ENCODE peak calls at places on chromosomes 7 and 10, in eight cellular contexts. One of them, this sample, is unnamed.

GRCh38 chr10:102024799-102025198 is 31.2 kb downstream of the ARMH3 start:
- DNase-seq in mesothelial cell of epicardium: no peak
- DNase-seq in cardiac fibroblast: no peak
- DNase-seq in GM12878: no peak
- DNase-seq in upper lobe of left lung: no peak
- DNase-seq in mammary epithelial cell: no peak
- DNase-seq in AG09319: no peak
- DNase-seq in pancreas: no peak
- DNase-seq in this sample: no peak

GRCh38 chr10:31936086-31936485 is 7.5 kb upstream of the ARHGAP12 start:
- DNase-seq in AG09319: no peak
- DNase-seq in cardiac fibroblast: no peak
- DNase-seq in mesothelial cell of epicardium: no peak
- DNase-seq in mammary epithelial cell: no peak
- DNase-seq in pancreas: no peak
- DNase-seq in GM12878: no peak
- DNase-seq in upper lobe of left lung: no peak
- DNase-seq in this sample: no peak

GRCh38 chr7:149292101-149292823 is 30.3 kb downstream of the ZNF783 start:
- DNase-seq in upper lobe of left lung: no peak
- DNase-seq in AG09319: no peak
- DNase-seq in cardiac fibroblast: no peak
- DNase-seq in GM12878: no peak
- DNase-seq in mesothelial cell of epicardium: no peak
- DNase-seq in mammary epithelial cell: no peak
- DNase-seq in pancreas: no peak
- DNase-seq in this sample: no peak

GRCh38 chr10:55065185-55065584 is 264.2 kb upstream of the PCDH15 start:
- DNase-seq in mesothelial cell of epicardium: no peak
- DNase-seq in upper lobe of left lung: no peak
- DNase-seq in AG09319: no peak
- DNase-seq in pancreas: no peak
- DNase-seq in cardiac fibroblast: no peak
- DNase-seq in mammary epithelial cell: no peak
- DNase-seq in GM12878: no peak
- DNase-seq in this sample: no peak

GRCh38 chr10:16952610-16953009 is 135.4 kb upstream of the RSU1 start:
- DNase-seq in cardiac fibroblast: peak
- DNase-seq in GM12878: no peak
- DNase-seq in mammary epithelial cell: no peak
- DNase-seq in pancreas: no peak
- DNase-seq in AG09319: no peak
- DNase-seq in upper lobe of left lung: no peak
- DNase-seq in mesothelial cell of epicardium: no peak
- DNase-seq in this sample: no peak

GRCh38 chr10:1519391-1519790 is 217.9 kb downstream of the ADARB2 start:
- DNase-seq in upper lobe of left lung: no peak
- DNase-seq in cardiac fibroblast: no peak
- DNase-seq in mammary epithelial cell: no peak
- DNase-seq in mesothelial cell of epicardium: no peak
- DNase-seq in GM12878: no peak
- DNase-seq in pancreas: no peak
- DNase-seq in AG09319: no peak
- DNase-seq in this sample: no peak

GRCh38 chr10:58970160-58970915 is 206.1 kb upstream of the PHYHIPL start:
- DNase-seq in GM12878: no peak
- DNase-seq in cardiac fibroblast: no peak
- DNase-seq in pancreas: no peak
- DNase-seq in AG09319: no peak
- DNase-seq in mesothelial cell of epicardium: no peak
- DNase-seq in upper lobe of left lung: no peak
- DNase-seq in mammary epithelial cell: no peak
- DNase-seq in this sample: no peak

GRCh38 chr7:27872281-27873005 is 132.5 kb downstream of the TAX1BP1 start:
- DNase-seq in upper lobe of left lung: no peak
- DNase-seq in AG09319: no peak
- DNase-seq in mesothelial cell of epicardium: no peak
- DNase-seq in pancreas: no peak
- DNase-seq in GM12878: no peak
- DNase-seq in mammary epithelial cell: no peak
- DNase-seq in cardiac fibroblast: no peak
- DNase-seq in this sample: no peak

GRCh38 chr10:72274213-72274729 is 547 bp downstream of the DDIT4 start:
- DNase-seq in GM12878: no peak
- DNase-seq in pancreas: peak
- DNase-seq in upper lobe of left lung: peak
- DNase-seq in AG09319: no peak
- DNase-seq in mesothelial cell of epicardium: no peak
- DNase-seq in mammary epithelial cell: no peak
- DNase-seq in cardiac fibroblast: peak
- DNase-seq in this sample: no peak

GRCh38 chr10:77641788-77642397 is 4.3 kb upstream of the KCNMA1 start:
- DNase-seq in AG09319: no peak
- DNase-seq in cardiac fibroblast: peak
- DNase-seq in GM12878: no peak
- DNase-seq in mammary epithelial cell: peak
- DNase-seq in pancreas: peak
- DNase-seq in upper lobe of left lung: no peak
- DNase-seq in mesothelial cell of epicardium: peak
- DNase-seq in this sample: peak

GRCh38 chr7:15245801-15246200 is 316.0 kb downstream of the AGMO start:
- DNase-seq in mammary epithelial cell: no peak
- DNase-seq in upper lobe of left lung: no peak
- DNase-seq in cardiac fibroblast: no peak
- DNase-seq in mesothelial cell of epicardium: no peak
- DNase-seq in pancreas: no peak
- DNase-seq in AG09319: no peak
- DNase-seq in GM12878: no peak
- DNase-seq in this sample: no peak

GRCh38 chr10:86345296-86346168 is 21.1 kb downstream of the GRID1 start:
- DNase-seq in AG09319: no peak
- DNase-seq in GM12878: no peak
- DNase-seq in upper lobe of left lung: no peak
- DNase-seq in cardiac fibroblast: no peak
- DNase-seq in mesothelial cell of epicardium: no peak
- DNase-seq in mammary epithelial cell: peak
- DNase-seq in pancreas: no peak
- DNase-seq in this sample: no peak

GRCh38 chr7:111953611-111954010 is 252.6 kb downstream of the DOCK4 start:
- DNase-seq in pancreas: no peak
- DNase-seq in cardiac fibroblast: peak
- DNase-seq in upper lobe of left lung: no peak
- DNase-seq in mammary epithelial cell: peak
- DNase-seq in AG09319: no peak
- DNase-seq in GM12878: peak
- DNase-seq in mesothelial cell of epicardium: no peak
- DNase-seq in this sample: no peak

GRCh38 chr10:131742371-131743000 is 158.3 kb upstream of the PPP2R2D start:
- DNase-seq in mesothelial cell of epicardium: no peak
- DNase-seq in AG09319: no peak
- DNase-seq in GM12878: no peak
- DNase-seq in cardiac fibroblast: no peak
- DNase-seq in pancreas: no peak
- DNase-seq in mammary epithelial cell: no peak
- DNase-seq in upper lobe of left lung: no peak
- DNase-seq in this sample: no peak

GRCh38 chr7:2698581-2699288 is 10.7 kb downstream of the AMZ1 start:
- DNase-seq in cardiac fibroblast: no peak
- DNase-seq in upper lobe of left lung: no peak
- DNase-seq in pancreas: no peak
- DNase-seq in AG09319: no peak
- DNase-seq in mesothelial cell of epicardium: no peak
- DNase-seq in mammary epithelial cell: no peak
- DNase-seq in GM12878: peak
- DNase-seq in this sample: no peak

GRCh38 chr7:36390199-36391090 is 783 bp downstream of the ANLN start:
- DNase-seq in mammary epithelial cell: peak
- DNase-seq in mesothelial cell of epicardium: peak
- DNase-seq in cardiac fibroblast: peak
- DNase-seq in AG09319: peak
- DNase-seq in upper lobe of left lung: peak
- DNase-seq in GM12878: no peak
- DNase-seq in pancreas: peak
- DNase-seq in this sample: peak

GRCh38 chr10:52447931-52448353 is 133.9 kb downstream of the DKK1 start:
- DNase-seq in upper lobe of left lung: no peak
- DNase-seq in pancreas: no peak
- DNase-seq in AG09319: no peak
- DNase-seq in mesothelial cell of epicardium: no peak
- DNase-seq in mammary epithelial cell: no peak
- DNase-seq in GM12878: no peak
- DNase-seq in cardiac fibroblast: peak
- DNase-seq in this sample: no peak

GRCh38 chr10:86665868-86666267 is 2.4 kb upstream of the LDB3 start:
- DNase-seq in pancreas: no peak
- DNase-seq in AG09319: no peak
- DNase-seq in mammary epithelial cell: no peak
- DNase-seq in upper lobe of left lung: no peak
- DNase-seq in cardiac fibroblast: no peak
- DNase-seq in mesothelial cell of epicardium: no peak
- DNase-seq in GM12878: no peak
- DNase-seq in this sample: peak

GRCh38 chr10:3889961-3890522 is 105.0 kb upstream of the KLF6 start:
- DNase-seq in cardiac fibroblast: peak
- DNase-seq in GM12878: no peak
- DNase-seq in mammary epithelial cell: peak
- DNase-seq in upper lobe of left lung: no peak
- DNase-seq in AG09319: no peak
- DNase-seq in pancreas: no peak
- DNase-seq in mesothelial cell of epicardium: no peak
- DNase-seq in this sample: no peak

GRCh38 chr10:44804661-44805060 is 106.5 kb upstream of the TMEM72 start:
- DNase-seq in mesothelial cell of epicardium: no peak
- DNase-seq in AG09319: no peak
- DNase-seq in cardiac fibroblast: no peak
- DNase-seq in pancreas: no peak
- DNase-seq in mammary epithelial cell: no peak
- DNase-seq in upper lobe of left lung: no peak
- DNase-seq in GM12878: no peak
- DNase-seq in this sample: no peak

DNA sequence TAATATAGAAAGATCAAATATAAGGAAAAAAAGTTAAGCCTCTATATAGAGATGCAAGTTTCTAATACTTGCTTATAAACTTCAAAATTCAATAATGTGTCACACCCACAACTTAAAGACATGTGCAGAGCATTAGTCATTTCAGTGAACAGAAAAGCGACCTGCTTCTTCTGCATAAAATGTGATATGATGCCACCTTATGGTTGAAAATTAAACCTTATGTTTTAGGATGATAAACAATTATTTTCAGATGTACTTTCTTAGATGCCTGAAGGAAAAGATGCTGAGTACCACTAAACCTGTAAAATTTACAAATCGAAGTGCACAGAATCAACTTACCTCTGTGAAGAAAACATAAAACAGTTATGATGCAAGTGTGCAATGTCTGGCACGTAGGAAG is 96.0 kb downstream of the MTERF1 start:
- DNase-seq in mammary epithelial cell: peak
- DNase-seq in GM12878: no peak
- DNase-seq in AG09319: peak
- DNase-seq in pancreas: no peak
- DNase-seq in upper lobe of left lung: no peak
- DNase-seq in cardiac fibroblast: peak
- DNase-seq in mesothelial cell of epicardium: no peak
- DNase-seq in this sample: no peak
- TF ChIP-seq CTCF in mammary epithelial cell: peak
- TF ChIP-seq CTCF in GM12878: peak
- TF ChIP-seq CTCF in AG09319: peak
- TF ChIP-seq CTCF in pancreas: no peak
- TF ChIP-seq CTCF in upper lobe of left lung: no peak
- TF ChIP-seq CTCF in cardiac fibroblast: peak
- TF ChIP-seq CTCF in mesothelial cell of epicardium: no peak
- TF ChIP-seq CTCF in this sample: peak

GRCh38 chr7:137820156-137820555 is 26.6 kb downstream of the DGKI start:
- DNase-seq in mesothelial cell of epicardium: no peak
- DNase-seq in pancreas: no peak
- DNase-seq in AG09319: no peak
- DNase-seq in cardiac fibroblast: no peak
- DNase-seq in upper lobe of left lung: no peak
- DNase-seq in GM12878: no peak
- DNase-seq in mammary epithelial cell: no peak
- DNase-seq in this sample: no peak

GRCh38 chr7:137820677-137821420 is 25.9 kb downstream of the DGKI start:
- DNase-seq in AG09319: peak
- DNase-seq in upper lobe of left lung: no peak
- DNase-seq in pancreas: peak
- DNase-seq in mesothelial cell of epicardium: peak
- DNase-seq in cardiac fibroblast: peak
- DNase-seq in mammary epithelial cell: no peak
- DNase-seq in GM12878: no peak
- DNase-seq in this sample: peak

GRCh38 chr7:137818036-137818435 is 28.7 kb downstream of the DGKI start:
- DNase-seq in mesothelial cell of epicardium: no peak
- DNase-seq in mammary epithelial cell: no peak
- DNase-seq in cardiac fibroblast: peak
- DNase-seq in GM12878: no peak
- DNase-seq in AG09319: peak
- DNase-seq in pancreas: no peak
- DNase-seq in upper lobe of left lung: no peak
- DNase-seq in this sample: no peak

GRCh38 chr7:137816696-137817320 is 30.0 kb downstream of the DGKI start:
- DNase-seq in mammary epithelial cell: no peak
- DNase-seq in AG09319: no peak
- DNase-seq in cardiac fibroblast: peak
- DNase-seq in pancreas: no peak
- DNase-seq in mesothelial cell of epicardium: no peak
- DNase-seq in upper lobe of left lung: no peak
- DNase-seq in GM12878: no peak
- DNase-seq in this sample: no peak
- TF ChIP-seq CTCF in mammary epithelial cell: no peak
- TF ChIP-seq CTCF in AG09319: peak
- TF ChIP-seq CTCF in cardiac fibroblast: peak
- TF ChIP-seq CTCF in pancreas: no peak
- TF ChIP-seq CTCF in mesothelial cell of epicardium: no peak
- TF ChIP-seq CTCF in upper lobe of left lung: no peak
- TF ChIP-seq CTCF in GM12878: peak
- TF ChIP-seq CTCF in this sample: peak

GRCh38 chr7:127107601-127108007 is 145.1 kb downstream of the GRM8 start:
- DNase-seq in pancreas: peak
- DNase-seq in cardiac fibroblast: peak
- DNase-seq in GM12878: peak
- DNase-seq in upper lobe of left lung: no peak
- DNase-seq in AG09319: no peak
- DNase-seq in mesothelial cell of epicardium: peak
- DNase-seq in mammary epithelial cell: peak
- DNase-seq in this sample: peak
- TF ChIP-seq CTCF in pancreas: peak
- TF ChIP-seq CTCF in cardiac fibroblast: peak
- TF ChIP-seq CTCF in GM12878: no peak
- TF ChIP-seq CTCF in upper lobe of left lung: no peak
- TF ChIP-seq CTCF in AG09319: no peak
- TF ChIP-seq CTCF in mesothelial cell of epicardium: peak
- TF ChIP-seq CTCF in mammary epithelial cell: peak
- TF ChIP-seq CTCF in this sample: peak

DNA sequence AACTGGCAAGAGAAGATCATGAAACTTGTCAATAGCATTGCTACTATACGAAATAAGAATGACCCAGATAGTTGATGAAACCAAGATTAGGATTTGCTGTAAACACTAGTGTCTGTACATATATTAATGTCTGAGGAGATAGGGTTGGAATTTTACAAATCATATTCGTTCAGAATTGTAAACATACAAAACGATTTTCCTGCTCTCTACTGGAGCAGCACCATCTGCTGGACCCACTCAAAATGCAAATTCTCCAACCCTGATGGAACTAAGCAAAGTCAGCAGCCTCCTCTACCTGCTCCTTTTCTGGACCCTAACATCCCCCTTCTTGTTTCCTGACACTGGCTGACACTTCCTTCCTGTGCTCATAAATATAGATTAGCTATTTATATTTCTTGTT is 29.4 kb upstream of the SGMS1 start:
- DNase-seq in mesothelial cell of epicardium: no peak
- DNase-seq in mammary epithelial cell: peak
- DNase-seq in pancreas: no peak
- DNase-seq in cardiac fibroblast: peak
- DNase-seq in upper lobe of left lung: no peak
- DNase-seq in AG09319: peak
- DNase-seq in GM12878: no peak
- DNase-seq in this sample: no peak
- TF ChIP-seq CTCF in mesothelial cell of epicardium: no peak
- TF ChIP-seq CTCF in mammary epithelial cell: peak
- TF ChIP-seq CTCF in pancreas: peak
- TF ChIP-seq CTCF in cardiac fibroblast: peak
- TF ChIP-seq CTCF in upper lobe of left lung: peak
- TF ChIP-seq CTCF in AG09319: peak
- TF ChIP-seq CTCF in GM12878: peak
- TF ChIP-seq CTCF in this sample: no peak

This sample was measured in neural crest cell.